ENCODE peak calls at places on chromosome 2, in seven cellular contexts. M, X, Q, L, P, I and H are unnamed samples.

GRCh38 chr2:206850369-206850768 is 85.0 kb downstream of the FASTKD2 start:
- DNase-seq in Q (no peak), P (no peak), L (no peak), I (no peak), X (no peak), M (no peak), H (no peak)

GRCh38 chr2:227406177-227407031 is 18.7 kb upstream of the SCYGR1 start:
- DNase-seq in L (peak), P (no peak), X (peak), Q (no peak), I (peak), M (peak), H (peak)

GRCh38 chr2:16139663-16140610 is 199.6 kb downstream of the MYCN start:
- DNase-seq in L (no peak), Q (no peak), I (no peak), X (no peak), M (no peak), P (no peak), H (no peak)

GRCh38 chr2:131567891-131568290 is 40.2 kb downstream of the CCDC74A start:
- DNase-seq in P (no peak), Q (no peak), I (no peak), M (no peak), L (no peak), X (no peak), H (no peak)

GRCh38 chr2:213792045-213792444 is 507.8 kb downstream of the SPAG16 start:
- DNase-seq in I (no peak), X (no peak), Q (no peak), P (no peak), L (no peak), M (no peak), H (no peak)

GRCh38 chr2:59249441-59250330 is 1008.6 kb upstream of the FANCL start:
- DNase-seq in I (peak), X (peak), M (no peak), L (peak), P (peak), Q (no peak), H (no peak)

GRCh38 chr2:185279999-185280398 is 458.6 kb upstream of the FSIP2 start:
- DNase-seq in L (peak), Q (no peak), M (no peak), P (no peak), X (no peak), I (peak), H (no peak)

GRCh38 chr2:135744761-135745314 is 3.2 kb downstream of the UBXN4 start:
- DNase-seq in M (no peak), P (no peak), Q (no peak), L (peak), I (peak), X (no peak), H (no peak)

GRCh38 chr2:130263606-130264005 is 65.4 kb upstream of the TUBA3E start:
- DNase-seq in Q (no peak), M (no peak), X (no peak), P (no peak), I (no peak), L (no peak), H (no peak)

GRCh38 chr2:173793649-173794565 is 171.3 kb downstream of the SP3 start:
- DNase-seq in P (no peak), I (no peak), Q (no peak), L (no peak), M (no peak), X (no peak), H (no peak)

GRCh38 chr2:45699032-45699658 is 47.7 kb downstream of the PRKCE start:
- DNase-seq in Q (no peak), L (no peak), M (no peak), P (no peak), X (no peak), I (no peak), H (no peak)

GRCh38 chr2:241813806-241814570 is 5.0 kb downstream of the NEU4 start:
- DNase-seq in X (no peak), M (no peak), Q (no peak), L (no peak), I (no peak), P (no peak), H (peak)

GRCh38 chr2:231666171-231667095 is 41.9 kb upstream of the PTMA start:
- DNase-seq in L (peak), X (no peak), Q (peak), P (no peak), M (peak), I (peak), H (peak)

GRCh38 chr2:216881411-216881810 is 21.5 kb upstream of the TNP1 start:
- DNase-seq in M (no peak), I (no peak), Q (no peak), P (no peak), L (no peak), X (no peak), H (no peak)

GRCh38 chr2:186058604-186059003 is 320.0 kb downstream of the FSIP2 start:
- DNase-seq in X (no peak), P (peak), Q (no peak), I (no peak), L (no peak), M (no peak), H (no peak)

GRCh38 chr2:98333922-98334321 is 12.3 kb upstream of the CNGA3 start:
- DNase-seq in Q (no peak), X (no peak), L (no peak), I (peak), M (no peak), P (no peak), H (no peak)

GRCh38 chr2:170052151-170052550 is 125.8 kb upstream of the MYO3B start:
- DNase-seq in X (no peak), Q (no peak), L (no peak), M (no peak), I (no peak), P (no peak), H (no peak)

GRCh38 chr2:99618579-99619097 is 128.8 kb upstream of the REV1 start:
- DNase-seq in X (no peak), Q (no peak), P (no peak), L (no peak), M (no peak), I (no peak), H (no peak)